ENCODE peak calls at places on chromosomes 13 and 19, in five cellular contexts. B, U, V, L and A are unnamed samples.

GRCh38 chr19:4456843-4457653 is 546 bp downstream of the UBXN6 start:
- DNase-seq in V (peak; percentile 72), U (peak; percentile 77), L (no peak), B (peak; percentile 68), A (peak; percentile 42)

GRCh38 chr13:59166174-59166573 is 997.6 kb downstream of the DIAPH3 start:
- DNase-seq in V (no peak), B (no peak), U (no peak), L (no peak), A (no peak)

GRCh38 chr13:27961227-27962085 is 7.7 kb downstream of the CDX2 start:
- DNase-seq in B (no peak), V (peak; percentile 65), U (no peak), L (no peak), A (no peak)

GRCh38 chr19:3544742-3545668 is 6.0 kb downstream of the TEKTIP1 start:
- DNase-seq in U (peak; percentile 75), B (peak; percentile 69), L (peak; percentile 85), V (peak; percentile 93), A (no peak)

GRCh38 chr13:26784704-26785639 is 24.4 kb upstream of the GPR12 start:
- DNase-seq in V (peak; percentile 30), B (peak; percentile 28), U (peak; percentile 61), L (no peak), A (no peak)

GRCh38 chr13:95745752-95746151 is 68.8 kb downstream of the DNAJC3 start:
- DNase-seq in U (no peak), V (no peak), B (no peak), L (no peak), A (no peak)

GRCh38 chr13:98409281-98409680 is 167.6 kb downstream of the STK24 start:
- DNase-seq in V (no peak), L (no peak), U (no peak), B (no peak), A (no peak)

GRCh38 chr13:95505976-95506375 is 46.5 kb upstream of the CLDN10 start:
- DNase-seq in B (no peak), L (no peak), V (no peak), U (no peak), A (no peak)

GRCh38 chr13:102326381-102327118 is 75.3 kb downstream of the FGF14 start:
- DNase-seq in B (no peak), V (no peak), U (no peak), L (no peak), A (no peak)

GRCh38 chr13:99605417-99606321 is 104.4 kb downstream of the TM9SF2 start:
- DNase-seq in L (peak; percentile 80), B (peak; percentile 32), U (peak; percentile 80), V (peak; percentile 60), A (no peak)

GRCh38 chr13:99614465-99614885 is 113.2 kb downstream of the TM9SF2 start:
- DNase-seq in U (no peak), B (no peak), V (peak; percentile 44), L (no peak), A (no peak)

GRCh38 chr13:99608345-99608744 is 107.1 kb downstream of the TM9SF2 start:
- DNase-seq in B (no peak), U (peak; percentile 52), V (no peak), L (no peak), A (no peak)

GRCh38 chr13:99606322-99607089 is 105.2 kb downstream of the TM9SF2 start:
- DNase-seq in U (peak; percentile 94), V (peak; percentile 90), B (peak; percentile 86), L (peak; percentile 93), A (peak; percentile 64)

GRCh38 chr13:99610702-99611289 is 109.5 kb downstream of the TM9SF2 start:
- DNase-seq in B (no peak), U (no peak), V (no peak), L (no peak), A (no peak)
- TF ChIP-seq CTCF in B (peak; percentile 33), U (no peak), V (no peak), L (no peak), A (peak; percentile 22)

GRCh38 chr19:1211494-1212234 is 6.1 kb downstream of the STK11 start:
- DNase-seq in B (no peak), L (no peak), U (peak; percentile 49), V (peak; percentile 68), A (no peak)
- TF ChIP-seq CTCF in B (no peak), L (no peak), U (no peak), V (no peak), A (no peak)

GRCh38 chr19:39224910-39225309 is 19.9 kb downstream of the IFNL3 start:
- DNase-seq in V (peak; percentile 26), U (no peak), L (no peak), B (no peak), A (no peak)
- TF ChIP-seq CTCF in V (no peak), U (no peak), L (no peak), B (no peak), A (no peak)

GRCh38 chr19:41859618-41860418 is at the start of gene RPS19:
- DNase-seq in V (peak; percentile 98), L (peak; percentile 99), U (peak; percentile 98), B (peak; percentile 99), A (peak; percentile 97)
- TF ChIP-seq CTCF in V (peak; percentile 23), L (peak; percentile 90), U (peak; percentile 58), B (peak; percentile 42), A (peak; percentile 50)

GRCh38 chr19:18470787-18471186 is 32.9 kb upstream of the ISYNA1 start:
- DNase-seq in V (no peak), U (no peak), B (no peak), L (no peak), A (no peak)
- TF ChIP-seq CTCF in V (no peak), U (no peak), B (no peak), L (no peak), A (no peak)

GRCh38 chr13:46726347-46726746 is 70.6 kb downstream of the ESD start:
- DNase-seq in L (no peak), U (no peak), V (no peak), B (no peak), A (no peak)

GRCh38 chr13:46731535-46731934 is 65.4 kb downstream of the ESD start:
- DNase-seq in V (no peak), U (no peak), L (no peak), B (no peak), A (no peak)

DNA sequence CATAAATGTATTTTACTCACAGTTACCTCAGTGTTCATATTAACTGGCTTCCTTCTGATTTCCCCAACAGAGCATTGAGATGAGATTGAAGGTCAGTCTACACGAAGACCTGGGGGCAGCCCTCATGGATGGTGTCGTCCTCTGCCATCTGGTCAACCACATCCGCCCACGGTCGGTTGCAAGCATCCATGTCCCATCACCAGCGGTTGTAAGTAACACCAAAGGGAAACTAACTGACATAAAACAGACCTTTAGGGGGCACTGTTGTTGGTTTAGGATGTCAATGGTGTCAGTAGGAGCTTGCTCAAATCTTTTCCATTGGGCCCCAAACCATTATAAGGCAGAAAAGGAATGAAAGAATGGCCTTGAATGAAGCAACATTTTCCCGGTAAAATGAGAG is 68.2 kb downstream of the ESD start:
- DNase-seq in V (no peak), U (no peak), B (no peak), L (no peak), A (no peak)
- TF ChIP-seq CTCF in V (peak; percentile 16), U (no peak), B (peak; percentile 52), L (no peak), A (no peak)

GRCh38 chr13:113584205-113584869 is at the start of gene TFDP1:
- DNase-seq in B (peak; percentile 96), L (peak; percentile 67), U (peak; percentile 87), V (peak; percentile 82), A (peak; percentile 47)
- TF ChIP-seq CTCF in B (no peak), L (no peak), U (no peak), V (no peak), A (no peak)